ENCODE peak calls at places on chromosomes 2 and 18, in six cellular contexts. Q, C, M, T, F and O are unnamed samples.
A peak's percentile ranks its signal among the peaks of the same experiment; 100 is the strongest.

GRCh38 chr2:119751706-119752105 is 8.0 kb upstream of the PTPN4 start:
- DNase-seq in Q (no peak), C (no peak), M (no peak), T (no peak), F (no peak), O (no peak)

GRCh38 chr2:20940481-20940795 is 103.4 kb downstream of the APOB start:
- DNase-seq in Q (no peak), C (no peak), M (no peak), T (no peak), F (no peak), O (no peak)

GRCh38 chr18:32770181-32770650 is 2.6 kb downstream of the KLHL14 start:
- DNase-seq in Q (no peak), C (no peak), M (no peak), T (no peak), F (no peak), O (peak; percentile 38)

GRCh38 chr2:149994057-149994728 is 406.6 kb upstream of the MMADHC start:
- DNase-seq in Q (no peak), C (peak; percentile 21), M (no peak), T (peak; percentile 61), F (no peak), O (peak; percentile 91)

GRCh38 chr2:137192366-137193315 is 427.3 kb downstream of the THSD7B start:
- DNase-seq in Q (no peak), C (no peak), M (no peak), T (peak; percentile 11), F (no peak), O (peak; percentile 66)

GRCh38 chr18:57768557-57769326 is 34.4 kb downstream of the ATP8B1 start:
- DNase-seq in Q (no peak), C (peak; percentile 55), M (no peak), T (peak; percentile 79), F (no peak), O (no peak)

GRCh38 chr2:95348609-95349567 is 51.7 kb downstream of the KCNIP3 start:
- DNase-seq in Q (no peak), C (no peak), M (no peak), T (peak; percentile 60), F (peak; percentile 85), O (peak; percentile 13)

GRCh38 chr2:230908094-230908594 is 16.9 kb downstream of the GPR55 start:
- DNase-seq in Q (no peak), C (no peak), M (no peak), T (peak; percentile 12), F (no peak), O (no peak)

GRCh38 chr2:120766758-120767351 is 31.2 kb downstream of the GLI2 start:
- DNase-seq in Q (peak; percentile 37), C (no peak), M (peak; percentile 44), T (no peak), F (no peak), O (peak; percentile 39)

GRCh38 chr2:232367591-232368233 is 10.8 kb upstream of the ALPP start:
- DNase-seq in Q (no peak), C (no peak), M (peak; percentile 77), T (no peak), F (no peak), O (peak; percentile 49)

GRCh38 chr2:126792993-126793392 is 105.7 kb upstream of the TEX51 start:
- DNase-seq in Q (no peak), C (no peak), M (no peak), T (no peak), F (peak; percentile 43), O (no peak)

GRCh38 chr18:73043231-73044000 is 175.6 kb upstream of the NETO1 start:
- DNase-seq in Q (no peak), C (no peak), M (no peak), T (no peak), F (no peak), O (no peak)

GRCh38 chr2:44102790-44103642 is 65.7 kb upstream of the PPM1B start:
- DNase-seq in Q (no peak), C (no peak), M (no peak), T (no peak), F (no peak), O (no peak)

GRCh38 chr2:5691659-5692529 is at the start of gene SOX11:
- DNase-seq in Q (no peak), C (peak; percentile 23), M (peak; percentile 97), T (peak; percentile 96), F (no peak), O (no peak)

GRCh38 chr2:70511986-70512729 is 41.5 kb downstream of the TGFA start:
- DNase-seq in Q (no peak), C (no peak), M (no peak), T (no peak), F (no peak), O (no peak)

GRCh38 chr18:47254341-47254939 is 3.0 kb upstream of the SKOR2 start:
- DNase-seq in Q (peak; percentile 65), C (peak; percentile 52), M (peak; percentile 94), T (peak; percentile 44), F (no peak), O (no peak)

GRCh38 chr2:19532797-19533196 is 174.4 kb upstream of the OSR1 start:
- DNase-seq in Q (no peak), C (no peak), M (no peak), T (peak; percentile 20), F (no peak), O (no peak)

GRCh38 chr2:19574788-19575260 is 216.4 kb upstream of the OSR1 start:
- DNase-seq in Q (peak; percentile 49), C (peak; percentile 38), M (peak; percentile 18), T (peak; percentile 85), F (no peak), O (no peak)

GRCh38 chr18:45324489-45325111 is 290.7 kb upstream of the SLC14A2 start:
- DNase-seq in Q (peak; percentile 51), C (peak; percentile 45), M (peak; percentile 38), T (peak; percentile 92), F (no peak), O (no peak)

GRCh38 chr18:75656035-75656434 is 228.5 kb upstream of the SMIM21 start:
- DNase-seq in Q (no peak), C (no peak), M (peak; percentile 34), T (no peak), F (no peak), O (no peak)

GRCh38 chr2:43225788-43226557 is 433 bp downstream of the ZFP36L2 start:
- DNase-seq in Q (peak; percentile 85), C (peak; percentile 77), M (peak; percentile 56), T (peak; percentile 80), F (no peak), O (no peak)

DNA sequence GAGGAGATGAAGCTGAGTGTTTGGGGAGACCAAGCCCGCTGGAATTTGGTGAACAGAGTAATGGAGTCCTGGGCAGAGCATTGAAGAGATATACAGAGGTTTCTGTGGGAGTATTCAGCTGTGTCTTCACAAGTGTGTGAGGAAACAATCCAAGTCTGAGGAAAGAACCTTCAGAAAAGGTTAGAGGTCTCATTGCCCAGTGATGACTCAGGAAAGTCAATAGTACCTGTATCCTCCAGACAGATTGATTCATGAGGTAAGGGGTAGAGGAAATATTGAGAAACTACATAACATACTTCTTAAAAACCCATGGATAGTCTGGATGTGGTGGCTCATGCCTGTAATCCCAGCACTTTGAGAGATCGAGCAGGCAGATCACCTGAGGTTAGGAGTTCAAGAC is 392.3 kb downstream of the GALNT13 start:
- DNase-seq in Q (no peak), C (no peak), M (no peak), T (no peak), F (no peak), O (no peak)
- H3K27ac ChIP-seq in Q (no peak overlapping the region), C (no peak overlapping the region), M (no peak overlapping the region), T (no peak overlapping the region), F (no peak overlapping the region), O (peak overlapping the region; percentile 80)

DNA sequence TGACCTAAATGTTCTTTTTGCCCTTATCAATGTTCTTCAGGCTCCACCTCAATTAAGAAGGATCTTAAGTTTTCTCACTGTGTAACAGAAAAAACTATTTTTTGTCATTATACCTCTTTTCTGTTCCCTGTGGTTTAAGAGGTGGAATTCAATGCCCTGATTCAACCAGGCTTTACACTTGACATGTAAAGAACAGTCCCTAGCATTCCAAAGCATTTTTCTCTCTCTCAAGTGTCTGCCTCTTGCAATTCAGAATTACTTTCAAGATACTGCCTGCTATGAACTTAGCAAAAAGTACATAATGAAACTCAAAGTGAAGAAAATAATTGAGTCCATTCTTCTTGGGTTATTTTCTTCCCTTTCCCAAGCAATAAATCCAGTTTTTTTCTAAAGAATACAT is 160.6 kb upstream of the NOL4 start:
- DNase-seq in Q (no peak), C (no peak), M (no peak), T (no peak), F (no peak), O (no peak)
- H3K4me1 ChIP-seq in Q (no peaks in the 10 kb centered on the region), C (no peaks in the 10 kb centered on the region), M (no peaks in the 10 kb centered on the region), T (no peaks in the 10 kb centered on the region), F (no peaks in the 10 kb centered on the region), O (no peaks in the 10 kb centered on the region)

GRCh38 chr2:69011611-69012157 is 1.3 kb upstream of the ANTXR1 start:
- DNase-seq in Q (no peak), C (no peak), M (peak; percentile 24), T (no peak), F (no peak), O (no peak)

GRCh38 chr2:69017080-69017479 is 4.1 kb downstream of the ANTXR1 start:
- DNase-seq in Q (no peak), C (no peak), M (no peak), T (peak; percentile 57), F (no peak), O (no peak)

GRCh38 chr2:69013123-69013836 is at the start of gene ANTXR1:
- DNase-seq in Q (peak; percentile 49), C (peak; percentile 14), M (peak; percentile 93), T (peak; percentile 85), F (no peak), O (no peak)

GRCh38 chr2:69012310-69013122 is 463 bp upstream of the ANTXR1 start:
- DNase-seq in Q (peak; percentile 74), C (peak; percentile 58), M (peak; percentile 17), T (peak; percentile 79), F (no peak), O (no peak)

DNA sequence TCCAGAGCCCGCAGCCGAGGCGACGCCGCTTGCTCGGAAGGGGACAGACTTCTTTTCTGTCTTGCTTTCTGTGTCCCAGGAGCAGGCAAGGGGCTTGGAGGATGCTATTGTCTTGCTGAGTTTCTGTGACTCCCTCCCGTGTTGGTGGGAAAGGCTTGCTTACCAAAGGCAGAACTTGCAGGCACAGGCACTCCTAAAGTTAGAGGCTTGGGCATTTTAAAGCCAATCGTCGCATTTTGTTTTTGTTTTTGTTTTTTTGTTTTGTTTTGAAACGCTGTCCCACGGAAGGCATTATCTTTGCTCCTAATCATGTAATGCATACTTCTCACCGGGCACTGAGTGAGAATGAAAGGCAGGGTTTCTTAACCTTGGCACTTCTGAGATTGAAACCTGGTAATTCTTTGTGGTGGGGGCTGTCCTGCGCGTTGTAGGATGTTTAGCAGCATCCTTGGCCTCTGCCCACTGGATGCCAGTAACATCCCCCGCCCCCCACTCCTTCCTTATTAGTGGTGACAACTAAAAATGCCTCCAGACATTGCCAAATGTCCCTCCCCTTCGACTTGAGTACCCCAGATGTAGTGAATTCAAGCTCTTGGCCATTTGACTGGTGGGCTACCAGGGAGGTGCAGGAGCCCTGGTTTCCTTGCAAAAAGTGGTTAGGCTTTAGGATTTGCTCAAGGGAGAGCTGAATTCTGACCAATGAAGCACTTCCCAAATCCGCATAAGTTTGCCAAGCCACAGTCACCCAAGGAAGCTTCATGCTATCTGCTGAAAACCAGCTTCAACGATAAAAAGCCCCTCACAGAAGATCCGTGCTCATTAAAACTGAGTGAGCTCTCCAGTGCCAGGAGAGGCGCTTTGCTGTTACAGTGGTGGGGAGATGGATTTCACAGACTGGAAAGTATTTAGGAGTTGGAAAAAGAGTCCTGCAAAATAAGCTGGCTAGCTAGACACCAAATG is 1.1 kb downstream of the ANTXR1 start:
- DNase-seq in Q (no peak), C (no peak), M (peak; percentile 43), T (peak; percentile 39), F (no peak), O (no peak)
- H3K4me3 ChIP-seq in Q (peak overlapping the region; percentile 87), C (peak overlapping the region; percentile 44), M (peak overlapping the region; percentile 77), T (peak overlapping the region; percentile 76), F (peak overlapping the region; percentile 86), O (peak overlapping the region; percentile 90)

GRCh38 chr18:62973689-62974088 is 258.3 kb downstream of the PHLPP1 start:
- DNase-seq in Q (no peak), C (no peak), M (no peak), T (no peak), F (no peak), O (no peak)
- H3K27ac ChIP-seq in Q (no peak overlapping the region), C (no peak overlapping the region), M (peak overlapping the region; percentile 13), T (no peak overlapping the region), F (no peak overlapping the region), O (no peak overlapping the region)